ENCODE peak calls at places on chromosomes 12 and 14, in eight cellular contexts. One of them, this sample, is unnamed.

GRCh38 chr14:65243766-65244442 is 141.6 kb upstream of the MAX start:
- DNase-seq in AG08396: no peak
- DNase-seq in AG08395: peak
- DNase-seq in tibial artery: no peak
- DNase-seq in tibial nerve: no peak
- DNase-seq in AG10803: peak
- DNase-seq in IMR-90: peak
- DNase-seq in NCI-H1436 treated with DMSO at 0.1 percent for 48 hours: no peak
- DNase-seq in this sample: no peak

GRCh38 chr12:92396647-92397258 is 251.1 kb upstream of the BTG1 start:
- DNase-seq in AG08396: peak
- DNase-seq in AG08395: peak
- DNase-seq in tibial artery: no peak
- DNase-seq in tibial nerve: no peak
- DNase-seq in AG10803: peak
- DNase-seq in IMR-90: peak
- DNase-seq in NCI-H1436 treated with DMSO at 0.1 percent for 48 hours: no peak
- DNase-seq in this sample: peak

GRCh38 chr14:105475916-105476845 is 1.6 kb downstream of the CRIP2 start:
- DNase-seq in AG08396: peak
- DNase-seq in AG08395: peak
- DNase-seq in tibial artery: peak
- DNase-seq in tibial nerve: no peak
- DNase-seq in AG10803: peak
- DNase-seq in IMR-90: peak
- DNase-seq in NCI-H1436 treated with DMSO at 0.1 percent for 48 hours: no peak
- DNase-seq in this sample: no peak

GRCh38 chr12:3725267-3726115 is 27.4 kb downstream of the CRACR2A start:
- DNase-seq in AG08396: no peak
- DNase-seq in AG08395: peak
- DNase-seq in tibial artery: no peak
- DNase-seq in tibial nerve: peak
- DNase-seq in AG10803: peak
- DNase-seq in IMR-90: no peak
- DNase-seq in NCI-H1436 treated with DMSO at 0.1 percent for 48 hours: no peak
- DNase-seq in this sample: no peak

GRCh38 chr14:88775532-88775931 is 17.2 kb downstream of the EML5 start:
- DNase-seq in AG08396: no peak
- DNase-seq in AG08395: no peak
- DNase-seq in tibial artery: no peak
- DNase-seq in tibial nerve: no peak
- DNase-seq in AG10803: no peak
- DNase-seq in IMR-90: no peak
- DNase-seq in NCI-H1436 treated with DMSO at 0.1 percent for 48 hours: no peak
- DNase-seq in this sample: no peak

GRCh38 chr12:82964446-82964845 is 277.7 kb downstream of the TMTC2 start:
- DNase-seq in AG08396: no peak
- DNase-seq in AG08395: no peak
- DNase-seq in tibial artery: no peak
- DNase-seq in tibial nerve: no peak
- DNase-seq in AG10803: no peak
- DNase-seq in IMR-90: no peak
- DNase-seq in NCI-H1436 treated with DMSO at 0.1 percent for 48 hours: no peak
- DNase-seq in this sample: no peak

GRCh38 chr12:124655317-124656213 is 88.2 kb upstream of the NCOR2 start:
- DNase-seq in AG08396: peak
- DNase-seq in AG08395: peak
- DNase-seq in tibial artery: peak
- DNase-seq in tibial nerve: peak
- DNase-seq in AG10803: peak
- DNase-seq in IMR-90: peak
- DNase-seq in NCI-H1436 treated with DMSO at 0.1 percent for 48 hours: no peak
- DNase-seq in this sample: peak

GRCh38 chr12:111429760-111430417 is 24.2 kb downstream of the SH2B3 start:
- DNase-seq in AG08396: no peak
- DNase-seq in AG08395: no peak
- DNase-seq in tibial artery: no peak
- DNase-seq in tibial nerve: no peak
- DNase-seq in AG10803: no peak
- DNase-seq in IMR-90: no peak
- DNase-seq in NCI-H1436 treated with DMSO at 0.1 percent for 48 hours: no peak
- DNase-seq in this sample: no peak

GRCh38 chr12:119178544-119179334 is at the start of gene HSPB8:
- DNase-seq in AG08396: peak
- DNase-seq in AG08395: peak
- DNase-seq in tibial artery: peak
- DNase-seq in tibial nerve: peak
- DNase-seq in AG10803: peak
- DNase-seq in IMR-90: peak
- DNase-seq in NCI-H1436 treated with DMSO at 0.1 percent for 48 hours: no peak
- DNase-seq in this sample: peak

GRCh38 chr14:51849095-51849494 is 11.3 kb upstream of the GNG2 start:
- DNase-seq in AG08396: no peak
- DNase-seq in AG08395: peak
- DNase-seq in tibial artery: no peak
- DNase-seq in tibial nerve: no peak
- DNase-seq in AG10803: no peak
- DNase-seq in IMR-90: peak
- DNase-seq in NCI-H1436 treated with DMSO at 0.1 percent for 48 hours: no peak
- DNase-seq in this sample: no peak

GRCh38 chr12:16474801-16475200 is 127.4 kb downstream of the MGST1 start:
- DNase-seq in AG08396: no peak
- DNase-seq in AG08395: no peak
- DNase-seq in tibial artery: no peak
- DNase-seq in tibial nerve: no peak
- DNase-seq in AG10803: no peak
- DNase-seq in IMR-90: no peak
- DNase-seq in NCI-H1436 treated with DMSO at 0.1 percent for 48 hours: no peak
- DNase-seq in this sample: no peak

GRCh38 chr12:80702889-80703605 is 4.4 kb upstream of the MYF6 start:
- DNase-seq in AG08396: peak
- DNase-seq in AG08395: peak
- DNase-seq in tibial artery: no peak
- DNase-seq in tibial nerve: no peak
- DNase-seq in AG10803: peak
- DNase-seq in IMR-90: peak
- DNase-seq in NCI-H1436 treated with DMSO at 0.1 percent for 48 hours: peak
- DNase-seq in this sample: peak

GRCh38 chr12:57429473-57430116 is 1.2 kb downstream of the R3HDM2 start:
- DNase-seq in AG08396: peak
- DNase-seq in AG08395: no peak
- DNase-seq in tibial artery: no peak
- DNase-seq in tibial nerve: no peak
- DNase-seq in AG10803: peak
- DNase-seq in IMR-90: peak
- DNase-seq in NCI-H1436 treated with DMSO at 0.1 percent for 48 hours: no peak
- DNase-seq in this sample: no peak

GRCh38 chr12:4974217-4974616 is 64.5 kb downstream of the KCNA1 start:
- DNase-seq in AG08396: no peak
- DNase-seq in AG08395: no peak
- DNase-seq in tibial artery: no peak
- DNase-seq in tibial nerve: no peak
- DNase-seq in AG10803: no peak
- DNase-seq in IMR-90: no peak
- DNase-seq in NCI-H1436 treated with DMSO at 0.1 percent for 48 hours: no peak
- DNase-seq in this sample: no peak

This sample was measured in GM04503.